ENCODE peak calls at places on chromosomes 11 and 22, in nine cellular contexts. One of them, this sample, is unnamed.

GRCh38 chr22:27405672-27406388 is 395.7 kb downstream of the MN1 start:
- DNase-seq in naive thymus-derived CD8-positive, alpha-beta T cell: no peak
- DNase-seq in SW 1271: peak; percentile 30
- DNase-seq in ACHN: peak; percentile 61
- DNase-seq in NCI-H2107: no peak
- DNase-seq in activated gamma-delta T cell treated with Interleukin-2 at 50 U/mL for 16 hours: no peak
- DNase-seq in EL: peak; percentile 53
- DNase-seq in skeletal muscle cell: no peak
- DNase-seq in Right ventricle myocardium superior: peak; percentile 73
- DNase-seq in this sample: no peak

GRCh38 chr22:22855617-22856308 is 31.9 kb upstream of the IGLL5 start:
- DNase-seq in naive thymus-derived CD8-positive, alpha-beta T cell: peak; percentile 33
- DNase-seq in SW 1271: no peak
- DNase-seq in ACHN: peak; percentile 11
- DNase-seq in NCI-H2107: no peak
- DNase-seq in activated gamma-delta T cell treated with Interleukin-2 at 50 U/mL for 16 hours: peak; percentile 41
- DNase-seq in EL: peak; percentile 21
- DNase-seq in skeletal muscle cell: no peak
- DNase-seq in Right ventricle myocardium superior: peak; percentile 50
- DNase-seq in this sample: no peak

GRCh38 chr11:46393231-46393616 is 1.6 kb upstream of the CHRM4 start:
- DNase-seq in naive thymus-derived CD8-positive, alpha-beta T cell: no peak
- DNase-seq in SW 1271: no peak
- DNase-seq in ACHN: no peak
- DNase-seq in NCI-H2107: no peak
- DNase-seq in activated gamma-delta T cell treated with Interleukin-2 at 50 U/mL for 16 hours: no peak
- DNase-seq in EL: no peak
- DNase-seq in skeletal muscle cell: no peak
- DNase-seq in Right ventricle myocardium superior: no peak
- DNase-seq in this sample: no peak

GRCh38 chr11:26137651-26138050 is 194.3 kb upstream of the ANO3 start:
- DNase-seq in naive thymus-derived CD8-positive, alpha-beta T cell: no peak
- DNase-seq in SW 1271: no peak
- DNase-seq in ACHN: no peak
- DNase-seq in NCI-H2107: no peak
- DNase-seq in activated gamma-delta T cell treated with Interleukin-2 at 50 U/mL for 16 hours: no peak
- DNase-seq in EL: no peak
- DNase-seq in skeletal muscle cell: no peak
- DNase-seq in Right ventricle myocardium superior: no peak
- DNase-seq in this sample: no peak

GRCh38 chr22:47918276-47918928 is 1156.0 kb downstream of the TBC1D22A start:
- DNase-seq in naive thymus-derived CD8-positive, alpha-beta T cell: peak; percentile 15
- DNase-seq in SW 1271: no peak
- DNase-seq in ACHN: no peak
- DNase-seq in NCI-H2107: no peak
- DNase-seq in activated gamma-delta T cell treated with Interleukin-2 at 50 U/mL for 16 hours: peak; percentile 66
- DNase-seq in EL: no peak
- DNase-seq in skeletal muscle cell: no peak
- DNase-seq in Right ventricle myocardium superior: no peak
- DNase-seq in this sample: peak; percentile 47

GRCh38 chr11:72244317-72245231 is 598 bp upstream of the PHOX2A start:
- DNase-seq in naive thymus-derived CD8-positive, alpha-beta T cell: no peak
- DNase-seq in SW 1271: no peak
- DNase-seq in ACHN: no peak
- DNase-seq in NCI-H2107: no peak
- DNase-seq in activated gamma-delta T cell treated with Interleukin-2 at 50 U/mL for 16 hours: no peak
- DNase-seq in EL: no peak
- DNase-seq in skeletal muscle cell: no peak
- DNase-seq in Right ventricle myocardium superior: no peak
- DNase-seq in this sample: no peak

GRCh38 chr11:126115253-126115540 is 52.5 kb upstream of the CDON start:
- DNase-seq in naive thymus-derived CD8-positive, alpha-beta T cell: no peak
- DNase-seq in SW 1271: no peak
- DNase-seq in ACHN: no peak
- DNase-seq in NCI-H2107: peak; percentile 40
- DNase-seq in activated gamma-delta T cell treated with Interleukin-2 at 50 U/mL for 16 hours: no peak
- DNase-seq in EL: peak; percentile 25
- DNase-seq in skeletal muscle cell: no peak
- DNase-seq in Right ventricle myocardium superior: peak; percentile 84
- DNase-seq in this sample: no peak

GRCh38 chr22:38940985-38941384 is 16.4 kb upstream of the APOBEC3A start:
- DNase-seq in naive thymus-derived CD8-positive, alpha-beta T cell: no peak
- DNase-seq in SW 1271: no peak
- DNase-seq in ACHN: no peak
- DNase-seq in NCI-H2107: no peak
- DNase-seq in activated gamma-delta T cell treated with Interleukin-2 at 50 U/mL for 16 hours: no peak
- DNase-seq in EL: no peak
- DNase-seq in skeletal muscle cell: no peak
- DNase-seq in Right ventricle myocardium superior: no peak
- DNase-seq in this sample: no peak

GRCh38 chr11:111322534-111322933 is 24.2 kb downstream of the POU2AF3 start:
- DNase-seq in naive thymus-derived CD8-positive, alpha-beta T cell: no peak
- DNase-seq in SW 1271: no peak
- DNase-seq in ACHN: no peak
- DNase-seq in NCI-H2107: no peak
- DNase-seq in activated gamma-delta T cell treated with Interleukin-2 at 50 U/mL for 16 hours: no peak
- DNase-seq in EL: no peak
- DNase-seq in skeletal muscle cell: no peak
- DNase-seq in Right ventricle myocardium superior: no peak
- DNase-seq in this sample: no peak

GRCh38 chr22:43313497-43314474 is 29.4 kb downstream of the SCUBE1 start:
- DNase-seq in naive thymus-derived CD8-positive, alpha-beta T cell: no peak
- DNase-seq in SW 1271: no peak
- DNase-seq in ACHN: no peak
- DNase-seq in NCI-H2107: no peak
- DNase-seq in activated gamma-delta T cell treated with Interleukin-2 at 50 U/mL for 16 hours: no peak
- DNase-seq in EL: no peak
- DNase-seq in skeletal muscle cell: peak; percentile 11
- DNase-seq in Right ventricle myocardium superior: peak; percentile 77
- DNase-seq in this sample: no peak

GRCh38 chr11:131851951-131852350 is 481.5 kb downstream of the NTM start:
- DNase-seq in naive thymus-derived CD8-positive, alpha-beta T cell: no peak
- DNase-seq in SW 1271: no peak
- DNase-seq in ACHN: no peak
- DNase-seq in NCI-H2107: no peak
- DNase-seq in activated gamma-delta T cell treated with Interleukin-2 at 50 U/mL for 16 hours: no peak
- DNase-seq in EL: no peak
- DNase-seq in skeletal muscle cell: no peak
- DNase-seq in Right ventricle myocardium superior: no peak
- DNase-seq in this sample: no peak

GRCh38 chr11:12319734-12320387 is 57.5 kb upstream of the PARVA start:
- DNase-seq in naive thymus-derived CD8-positive, alpha-beta T cell: no peak
- DNase-seq in SW 1271: no peak
- DNase-seq in ACHN: no peak
- DNase-seq in NCI-H2107: peak; percentile 72
- DNase-seq in activated gamma-delta T cell treated with Interleukin-2 at 50 U/mL for 16 hours: no peak
- DNase-seq in EL: no peak
- DNase-seq in skeletal muscle cell: no peak
- DNase-seq in Right ventricle myocardium superior: no peak
- DNase-seq in this sample: no peak

GRCh38 chr11:66847461-66848232 is 4.4 kb downstream of the RCE1 start:
- DNase-seq in naive thymus-derived CD8-positive, alpha-beta T cell: no peak
- DNase-seq in SW 1271: no peak
- DNase-seq in ACHN: no peak
- DNase-seq in NCI-H2107: no peak
- DNase-seq in activated gamma-delta T cell treated with Interleukin-2 at 50 U/mL for 16 hours: no peak
- DNase-seq in EL: no peak
- DNase-seq in skeletal muscle cell: no peak
- DNase-seq in Right ventricle myocardium superior: no peak
- DNase-seq in this sample: no peak

GRCh38 chr11:64055077-64055476 is 19.3 kb downstream of the FLRT1 start:
- DNase-seq in naive thymus-derived CD8-positive, alpha-beta T cell: no peak
- DNase-seq in SW 1271: no peak
- DNase-seq in ACHN: no peak
- DNase-seq in NCI-H2107: no peak
- DNase-seq in activated gamma-delta T cell treated with Interleukin-2 at 50 U/mL for 16 hours: no peak
- DNase-seq in EL: peak; percentile 4
- DNase-seq in skeletal muscle cell: no peak
- DNase-seq in Right ventricle myocardium superior: peak; percentile 74
- DNase-seq in this sample: no peak

GRCh38 chr11:78350646-78351165 is 66.9 kb downstream of the GAB2 start:
- DNase-seq in naive thymus-derived CD8-positive, alpha-beta T cell: no peak
- DNase-seq in SW 1271: no peak
- DNase-seq in ACHN: no peak
- DNase-seq in NCI-H2107: no peak
- DNase-seq in activated gamma-delta T cell treated with Interleukin-2 at 50 U/mL for 16 hours: no peak
- DNase-seq in EL: peak; percentile 37
- DNase-seq in skeletal muscle cell: no peak
- DNase-seq in Right ventricle myocardium superior: no peak
- DNase-seq in this sample: peak; percentile 26

GRCh38 chr22:48607901-48608650 is 1219.6 kb downstream of the BRD1 start:
- DNase-seq in naive thymus-derived CD8-positive, alpha-beta T cell: no peak
- DNase-seq in SW 1271: no peak
- DNase-seq in ACHN: no peak
- DNase-seq in NCI-H2107: no peak
- DNase-seq in activated gamma-delta T cell treated with Interleukin-2 at 50 U/mL for 16 hours: no peak
- DNase-seq in EL: no peak
- DNase-seq in skeletal muscle cell: no peak
- DNase-seq in Right ventricle myocardium superior: no peak
- DNase-seq in this sample: no peak

GRCh38 chr22:26796785-26797184 is 139.4 kb downstream of the MIAT start:
- DNase-seq in naive thymus-derived CD8-positive, alpha-beta T cell: no peak
- DNase-seq in SW 1271: no peak
- DNase-seq in ACHN: no peak
- DNase-seq in NCI-H2107: no peak
- DNase-seq in activated gamma-delta T cell treated with Interleukin-2 at 50 U/mL for 16 hours: no peak
- DNase-seq in EL: no peak
- DNase-seq in skeletal muscle cell: no peak
- DNase-seq in Right ventricle myocardium superior: no peak
- DNase-seq in this sample: no peak

GRCh38 chr11:116078101-116078561 is 573.9 kb upstream of the CADM1 start:
- DNase-seq in naive thymus-derived CD8-positive, alpha-beta T cell: no peak
- DNase-seq in SW 1271: no peak
- DNase-seq in ACHN: no peak
- DNase-seq in NCI-H2107: no peak
- DNase-seq in activated gamma-delta T cell treated with Interleukin-2 at 50 U/mL for 16 hours: no peak
- DNase-seq in EL: no peak
- DNase-seq in skeletal muscle cell: no peak
- DNase-seq in Right ventricle myocardium superior: no peak
- DNase-seq in this sample: no peak

GRCh38 chr22:19018256-19018655 is 82.2 kb upstream of the PRODH start:
- DNase-seq in naive thymus-derived CD8-positive, alpha-beta T cell: no peak
- DNase-seq in SW 1271: no peak
- DNase-seq in ACHN: no peak
- DNase-seq in NCI-H2107: no peak
- DNase-seq in activated gamma-delta T cell treated with Interleukin-2 at 50 U/mL for 16 hours: no peak
- DNase-seq in EL: no peak
- DNase-seq in skeletal muscle cell: no peak
- DNase-seq in Right ventricle myocardium superior: no peak
- DNase-seq in this sample: no peak

GRCh38 chr11:91967018-91967715 is 257.5 kb upstream of the FAT3 start:
- DNase-seq in naive thymus-derived CD8-positive, alpha-beta T cell: no peak
- DNase-seq in SW 1271: no peak
- DNase-seq in ACHN: no peak
- DNase-seq in NCI-H2107: no peak
- DNase-seq in activated gamma-delta T cell treated with Interleukin-2 at 50 U/mL for 16 hours: no peak
- DNase-seq in EL: no peak
- DNase-seq in skeletal muscle cell: no peak
- DNase-seq in Right ventricle myocardium superior: no peak
- DNase-seq in this sample: no peak

GRCh38 chr22:46064966-46065666 is 85.2 kb upstream of the PPARA start:
- DNase-seq in naive thymus-derived CD8-positive, alpha-beta T cell: no peak
- DNase-seq in SW 1271: no peak
- DNase-seq in ACHN: no peak
- DNase-seq in NCI-H2107: no peak
- DNase-seq in activated gamma-delta T cell treated with Interleukin-2 at 50 U/mL for 16 hours: no peak
- DNase-seq in EL: no peak
- DNase-seq in skeletal muscle cell: no peak
- DNase-seq in Right ventricle myocardium superior: peak; percentile 41
- DNase-seq in this sample: no peak

GRCh38 chr11:46431211-46431610 is 39.6 kb upstream of the CHRM4 start:
- DNase-seq in naive thymus-derived CD8-positive, alpha-beta T cell: no peak
- DNase-seq in SW 1271: no peak
- DNase-seq in ACHN: no peak
- DNase-seq in NCI-H2107: no peak
- DNase-seq in activated gamma-delta T cell treated with Interleukin-2 at 50 U/mL for 16 hours: no peak
- DNase-seq in EL: no peak
- DNase-seq in skeletal muscle cell: no peak
- DNase-seq in Right ventricle myocardium superior: no peak
- DNase-seq in this sample: no peak

GRCh38 chr11:1410366-1411291 is 20.9 kb downstream of the BRSK2 start:
- DNase-seq in naive thymus-derived CD8-positive, alpha-beta T cell: no peak
- DNase-seq in SW 1271: no peak
- DNase-seq in ACHN: no peak
- DNase-seq in NCI-H2107: no peak
- DNase-seq in activated gamma-delta T cell treated with Interleukin-2 at 50 U/mL for 16 hours: no peak
- DNase-seq in EL: no peak
- DNase-seq in skeletal muscle cell: no peak
- DNase-seq in Right ventricle myocardium superior: no peak
- DNase-seq in this sample: no peak

GRCh38 chr11:59418151-59418550 is 8.1 kb downstream of the OR5A2 start:
- DNase-seq in naive thymus-derived CD8-positive, alpha-beta T cell: no peak
- DNase-seq in SW 1271: no peak
- DNase-seq in ACHN: no peak
- DNase-seq in NCI-H2107: no peak
- DNase-seq in activated gamma-delta T cell treated with Interleukin-2 at 50 U/mL for 16 hours: no peak
- DNase-seq in EL: no peak
- DNase-seq in skeletal muscle cell: no peak
- DNase-seq in Right ventricle myocardium superior: no peak
- DNase-seq in this sample: no peak

GRCh38 chr22:41832553-41833368 is at the start of gene SREBF2:
- DNase-seq in naive thymus-derived CD8-positive, alpha-beta T cell: peak; percentile 98
- DNase-seq in SW 1271: peak; percentile 98
- DNase-seq in ACHN: peak; percentile 99
- DNase-seq in NCI-H2107: peak; percentile 93
- DNase-seq in activated gamma-delta T cell treated with Interleukin-2 at 50 U/mL for 16 hours: peak; percentile 99
- DNase-seq in EL: peak; percentile 100
- DNase-seq in skeletal muscle cell: peak; percentile 100
- DNase-seq in Right ventricle myocardium superior: peak; percentile 100
- DNase-seq in this sample: peak; percentile 99

GRCh38 chr11:66336234-66337102 is at the start of gene RIN1:
- DNase-seq in naive thymus-derived CD8-positive, alpha-beta T cell: peak; percentile 12
- DNase-seq in SW 1271: peak; percentile 97
- DNase-seq in ACHN: peak; percentile 96
- DNase-seq in NCI-H2107: no peak
- DNase-seq in activated gamma-delta T cell treated with Interleukin-2 at 50 U/mL for 16 hours: no peak
- DNase-seq in EL: peak; percentile 100
- DNase-seq in skeletal muscle cell: peak; percentile 98
- DNase-seq in Right ventricle myocardium superior: peak; percentile 69
- DNase-seq in this sample: peak; percentile 83

GRCh38 chr11:83249972-83250593 is 36.1 kb downstream of the CCDC90B start:
- DNase-seq in naive thymus-derived CD8-positive, alpha-beta T cell: no peak
- DNase-seq in SW 1271: peak; percentile 53
- DNase-seq in ACHN: peak; percentile 51
- DNase-seq in NCI-H2107: no peak
- DNase-seq in activated gamma-delta T cell treated with Interleukin-2 at 50 U/mL for 16 hours: no peak
- DNase-seq in EL: peak; percentile 48
- DNase-seq in skeletal muscle cell: peak; percentile 18
- DNase-seq in Right ventricle myocardium superior: no peak
- DNase-seq in this sample: no peak

GRCh38 chr11:129285387-129285786 is 90.3 kb upstream of the BARX2 start:
- DNase-seq in naive thymus-derived CD8-positive, alpha-beta T cell: no peak
- DNase-seq in SW 1271: no peak
- DNase-seq in ACHN: no peak
- DNase-seq in NCI-H2107: no peak
- DNase-seq in activated gamma-delta T cell treated with Interleukin-2 at 50 U/mL for 16 hours: no peak
- DNase-seq in EL: no peak
- DNase-seq in skeletal muscle cell: no peak
- DNase-seq in Right ventricle myocardium superior: no peak
- DNase-seq in this sample: no peak

GRCh38 chr11:12271826-12272366 is 105.5 kb upstream of the PARVA start:
- DNase-seq in naive thymus-derived CD8-positive, alpha-beta T cell: no peak
- DNase-seq in SW 1271: no peak
- DNase-seq in ACHN: no peak
- DNase-seq in NCI-H2107: no peak
- DNase-seq in activated gamma-delta T cell treated with Interleukin-2 at 50 U/mL for 16 hours: no peak
- DNase-seq in EL: no peak
- DNase-seq in skeletal muscle cell: no peak
- DNase-seq in Right ventricle myocardium superior: peak; percentile 11
- DNase-seq in this sample: no peak

GRCh38 chr11:118643142-118643994 is 36.0 kb downstream of the PHLDB1 start:
- DNase-seq in naive thymus-derived CD8-positive, alpha-beta T cell: no peak
- DNase-seq in SW 1271: no peak
- DNase-seq in ACHN: no peak
- DNase-seq in NCI-H2107: no peak
- DNase-seq in activated gamma-delta T cell treated with Interleukin-2 at 50 U/mL for 16 hours: no peak
- DNase-seq in EL: no peak
- DNase-seq in skeletal muscle cell: no peak
- DNase-seq in Right ventricle myocardium superior: no peak
- DNase-seq in this sample: no peak

GRCh38 chr22:38397189-38398097 is 57.6 kb downstream of the KCNJ4 start:
- DNase-seq in naive thymus-derived CD8-positive, alpha-beta T cell: no peak
- DNase-seq in SW 1271: no peak
- DNase-seq in ACHN: peak; percentile 60
- DNase-seq in NCI-H2107: no peak
- DNase-seq in activated gamma-delta T cell treated with Interleukin-2 at 50 U/mL for 16 hours: no peak
- DNase-seq in EL: no peak
- DNase-seq in skeletal muscle cell: no peak
- DNase-seq in Right ventricle myocardium superior: peak; percentile 75
- DNase-seq in this sample: no peak